ENCODE peak calls at places on chromosomes 12 and 14, in five cellular contexts. O is astrocyte, F is Karpas-422, A is mammary epithelial cell, S is PC-3. T is an unnamed sample.

GRCh38 chr12:118537481-118537917 is 161.1 kb downstream of the SUDS3 start:
- DNase-seq in F (no peak), O (no peak), A (no peak), S (no peak), T (no peak)

GRCh38 chr12:4214912-4215861 is 58.4 kb upstream of the CCND2 start:
- DNase-seq in S (no peak), A (no peak), O (no peak), F (peak; percentile 72), T (no peak)

GRCh38 chr14:26820101-26820500 is 222.3 kb upstream of the NOVA1 start:
- DNase-seq in F (no peak), S (peak; percentile 76), O (peak; percentile 53), A (no peak), T (no peak)

GRCh38 chr12:2783936-2784600 is 10.7 kb upstream of the FKBP4 start:
- DNase-seq in A (peak; percentile 18), O (no peak), S (peak; percentile 59), F (peak; percentile 75), T (peak; percentile 42)

GRCh38 chr14:65910108-65910507 is 497.6 kb downstream of the FUT8 start:
- DNase-seq in A (peak; percentile 2), O (peak; percentile 32), S (peak; percentile 48), F (no peak), T (no peak)

GRCh38 chr14:59282366-59282765 is 93.9 kb downstream of the DAAM1 start:
- DNase-seq in A (peak; percentile 81), O (peak; percentile 52), F (no peak), S (peak; percentile 95), T (no peak)

GRCh38 chr14:95519699-95520098 is 3.2 kb upstream of the SYNE3 start:
- DNase-seq in F (peak; percentile 65), S (peak; percentile 79), A (peak; percentile 72), O (peak; percentile 78), T (peak; percentile 58)

GRCh38 chr14:81990312-81990761 is 456.7 kb upstream of the SEL1L start:
- DNase-seq in S (peak; percentile 66), A (peak; percentile 32), F (peak; percentile 89), O (peak; percentile 10), T (peak; percentile 57)

GRCh38 chr14:59406454-59407245 is 58.5 kb downstream of the GPR135 start:
- DNase-seq in O (peak; percentile 71), A (peak; percentile 57), F (no peak), S (no peak), T (no peak)

GRCh38 chr12:132955094-132955932 is 793 bp downstream of the ZNF605 start:
- DNase-seq in O (peak; percentile 63), S (peak; percentile 69), A (peak; percentile 59), F (peak; percentile 92), T (peak; percentile 5)

GRCh38 chr14:40394634-40395340 is 962.6 kb upstream of the FBXO33 start:
- DNase-seq in F (no peak), S (peak; percentile 60), O (peak; percentile 40), A (no peak), T (no peak)

GRCh38 chr14:39673141-39674133 is 241.2 kb upstream of the FBXO33 start:
- DNase-seq in S (peak; percentile 4), O (peak; percentile 68), A (no peak), F (no peak), T (no peak)

GRCh38 chr12:9340422-9341259 is 132.4 kb upstream of the PZP start:
- DNase-seq in O (peak; percentile 43), S (no peak), A (peak; percentile 50), F (no peak), T (no peak)

GRCh38 chr12:5614206-5614605 is 182.3 kb downstream of the NTF3 start:
- DNase-seq in F (no peak), O (no peak), A (no peak), S (no peak), T (no peak)

GRCh38 chr14:70905316-70905715 is 1.9 kb upstream of the PCNX1 start:
- DNase-seq in F (no peak), S (no peak), O (no peak), A (no peak), T (no peak)
- H2AFZ ChIP-seq in F (no peak overlapping the region), S (no peak overlapping the region), O (no peak overlapping the region), A (peak overlapping the region; percentile 85), T (no peak overlapping the region)

GRCh38 chr12:68964013-68964412 is 31.0 kb upstream of the CPM start:
- DNase-seq in O (no peak), F (no peak), S (no peak), A (no peak), T (no peak)

GRCh38 chr12:68959457-68960161 is 26.6 kb upstream of the CPM start:
- DNase-seq in O (no peak), F (no peak), S (no peak), A (no peak), T (no peak)

GRCh38 chr12:68960162-68960501 is 27.2 kb upstream of the CPM start:
- DNase-seq in F (no peak), S (no peak), A (no peak), O (peak; percentile 59), T (no peak)

GRCh38 chr12:68963456-68963859 is 30.5 kb upstream of the CPM start:
- DNase-seq in A (no peak), F (no peak), O (no peak), S (no peak), T (no peak)

GRCh38 chr12:68962855-68963455 is 30.0 kb upstream of the CPM start:
- DNase-seq in S (no peak), F (no peak), O (no peak), A (no peak), T (no peak)
- H2AFZ ChIP-seq in S (no peak overlapping the region), F (no peak overlapping the region), O (no peak overlapping the region), A (no peak overlapping the region), T (no peak overlapping the region)

DNA sequence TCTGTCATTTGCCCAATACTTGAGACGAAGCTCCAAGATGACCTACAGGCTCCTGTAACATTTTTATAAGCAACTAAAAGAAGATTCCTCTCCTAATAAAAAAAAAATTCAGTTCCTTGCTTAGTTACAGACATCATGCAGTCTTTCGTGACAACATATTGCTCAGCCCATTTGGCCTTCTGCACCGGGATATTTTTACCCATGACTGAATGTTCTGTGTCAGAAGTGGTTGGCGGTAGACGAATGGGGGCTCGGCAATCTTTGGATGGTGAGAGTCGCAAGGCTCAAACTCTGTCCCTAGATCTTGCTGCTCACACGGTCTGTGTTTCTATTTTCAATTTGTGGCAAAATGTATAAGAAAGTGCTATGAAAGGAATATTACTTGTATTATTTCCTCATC is 215.6 kb downstream of the FSCB start:
- DNase-seq in F (no peak), A (no peak), O (no peak), S (no peak), T (no peak)
- H2AFZ ChIP-seq in F (no peak overlapping the region), A (no peak overlapping the region), O (no peak overlapping the region), S (no peak overlapping the region), T (no peak overlapping the region)

GRCh38 chr12:19746471-19746870 is 307.2 kb downstream of the AEBP2 start:
- DNase-seq in S (no peak), O (no peak), A (no peak), F (no peak), T (no peak)
- H2AFZ ChIP-seq in S (no peak overlapping the region), O (no peak overlapping the region), A (no peak overlapping the region), F (no peak overlapping the region), T (no peak overlapping the region)

GRCh38 chr12:11949738-11950403 is 120.9 kb upstream of the BCL2L14 start:
- DNase-seq in A (peak; percentile 27), S (no peak), O (no peak), F (no peak), T (no peak)

GRCh38 chr12:11953523-11953922 is 117.2 kb upstream of the BCL2L14 start:
- DNase-seq in O (no peak), F (no peak), S (no peak), A (no peak), T (no peak)

GRCh38 chr12:11951209-11951608 is 119.5 kb upstream of the BCL2L14 start:
- DNase-seq in O (no peak), F (no peak), S (no peak), A (no peak), T (no peak)

GRCh38 chr12:11958216-11959091 is 112.3 kb upstream of the BCL2L14 start:
- DNase-seq in A (peak; percentile 96), F (no peak), S (peak; percentile 81), O (peak; percentile 94), T (no peak)

GRCh38 chr12:11954181-11954580 is 116.6 kb upstream of the BCL2L14 start:
- DNase-seq in F (no peak), O (no peak), A (no peak), S (no peak), T (peak; percentile 58)
- H2AFZ ChIP-seq in F (no peak overlapping the region), O (no peak overlapping the region), A (no peak overlapping the region), S (no peak overlapping the region), T (peak overlapping the region; percentile 66)

GRCh38 chr14:101810897-101811620 is 49.5 kb downstream of the PPP2R5C start:
- DNase-seq in F (no peak), S (peak; percentile 60), O (peak; percentile 47), A (peak; percentile 73), T (no peak)

GRCh38 chr14:101808020-101808641 is 46.6 kb downstream of the PPP2R5C start:
- DNase-seq in A (no peak), O (no peak), S (no peak), F (peak; percentile 71), T (peak; percentile 54)

GRCh38 chr14:101808894-101809670 is 47.6 kb downstream of the PPP2R5C start:
- DNase-seq in F (no peak), O (no peak), A (no peak), S (no peak), T (no peak)

GRCh38 chr14:101812071-101812470 is 50.6 kb downstream of the PPP2R5C start:
- DNase-seq in A (no peak), O (no peak), S (no peak), F (no peak), T (peak; percentile 46)

DNA sequence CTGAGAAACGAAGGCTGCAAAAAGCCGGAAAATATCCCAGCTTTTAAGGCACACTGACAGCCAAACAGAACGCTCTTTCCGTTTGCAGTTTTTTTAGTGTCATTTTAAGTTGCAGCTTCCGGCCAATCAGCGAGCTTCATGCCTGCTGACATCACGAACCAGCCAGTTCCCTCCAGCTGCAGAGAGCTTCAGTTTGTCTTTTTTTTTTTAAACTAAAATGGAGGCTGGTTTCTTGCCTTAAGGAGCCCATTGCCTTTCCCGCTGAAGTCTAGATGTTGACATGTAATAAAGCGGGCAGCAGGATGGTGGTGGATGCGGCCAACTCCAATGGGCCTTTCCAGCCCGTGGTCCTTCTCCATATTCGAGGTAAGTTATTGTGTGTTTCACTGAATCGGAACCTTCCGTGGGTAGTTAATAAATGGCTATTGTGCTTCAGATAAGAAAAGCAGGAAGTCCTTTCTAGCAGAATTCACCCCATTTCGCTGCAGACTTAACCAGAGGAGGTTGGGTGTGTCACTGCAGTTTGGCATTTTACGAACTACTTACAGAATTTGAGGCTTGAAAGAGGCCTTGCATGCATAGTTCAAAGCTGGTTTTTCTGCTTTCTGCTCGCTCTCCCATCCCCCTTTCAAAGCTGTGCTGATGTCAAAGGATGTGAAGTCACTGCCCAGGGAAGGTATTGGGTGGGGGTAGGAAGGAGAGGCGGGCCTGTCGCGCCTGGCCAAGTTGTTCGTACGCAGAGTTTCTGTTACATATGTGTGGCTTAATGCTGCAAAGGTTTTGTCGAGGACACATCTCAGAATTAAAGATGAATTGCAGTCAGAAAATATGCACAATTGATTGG is 48.4 kb downstream of the PPP2R5C start:
- DNase-seq in S (peak; percentile 93), F (peak; percentile 99), O (peak; percentile 93), A (peak; percentile 92), T (peak; percentile 96)
- H2AFZ ChIP-seq in S (peak overlapping the region; percentile 81), F (peak overlapping the region; percentile 12), O (peak overlapping the region; percentile 88), A (peak overlapping the region; percentile 88), T (peak overlapping the region; percentile 70)

GRCh38 chr12:75889214-75889613 is 142.4 kb downstream of the PHLDA1 start:
- DNase-seq in F (no peak), A (peak; percentile 52), S (no peak), O (no peak), T (no peak)
- H2AFZ ChIP-seq in F (no peak overlapping the region), A (peak overlapping the region; percentile 90), S (no peak overlapping the region), O (peak overlapping the region; percentile 76), T (no peak overlapping the region)

GRCh38 chr14:74967618-74968017 is 12.2 kb upstream of the PGF start:
- DNase-seq in S (no peak), O (no peak), F (no peak), A (no peak), T (no peak)
- H2AFZ ChIP-seq in S (no peak overlapping the region), O (no peak overlapping the region), F (no peak overlapping the region), A (no peak overlapping the region), T (no peak overlapping the region)

T was measured in OCI-LY7.